ENCODE peak calls at places on chromosome 2, in four cellular contexts. Y is HCT116, E is SK-N-SH, G is HepG2. B is an unnamed sample.

GRCh38 chr2:233356546-233357308 is 2.4 kb downstream of the DGKD start:
- DNase-seq in G (no peak), Y (no peak), E (no peak), B (no peak)

GRCh38 chr2:101826716-101827115 is 129.2 kb downstream of the MAP4K4 start:
- DNase-seq in E (no peak), Y (no peak), G (no peak), B (no peak)

GRCh38 chr2:25972049-25972823 is 10.1 kb downstream of the KIF3C start:
- DNase-seq in E (no peak), G (no peak), Y (no peak), B (no peak)

GRCh38 chr2:31171142-31171541 is 32.9 kb upstream of the GALNT14 start:
- DNase-seq in Y (no peak), E (no peak), G (no peak), B (no peak)

GRCh38 chr2:37576831-37577230 is 94.6 kb downstream of the CDC42EP3 start:
- DNase-seq in E (no peak), Y (no peak), G (no peak), B (no peak)

GRCh38 chr2:86336350-86337234 is 834 bp downstream of the REEP1 start:
- DNase-seq in E (no peak), Y (no peak), G (no peak), B (no peak)

GRCh38 chr2:119715409-119716295 is 36.7 kb downstream of the TMEM177 start:
- DNase-seq in Y (no peak), G (peak; percentile 38), E (no peak), B (no peak)

GRCh38 chr2:205427112-205427511 is 255.2 kb upstream of the NRP2 start:
- DNase-seq in Y (no peak), G (no peak), E (no peak), B (no peak)

GRCh38 chr2:42777883-42778805 is 14.2 kb upstream of the OXER1 start:
- DNase-seq in Y (no peak), E (no peak), G (no peak), B (no peak)

GRCh38 chr2:3126686-3127278 is 250.8 kb downstream of the EIPR1 start:
- DNase-seq in E (peak; percentile 70), Y (no peak), G (no peak), B (no peak)

GRCh38 chr2:234917245-234917975 is 34.4 kb upstream of the SH3BP4 start:
- DNase-seq in E (no peak), G (no peak), Y (no peak), B (no peak)

GRCh38 chr2:196239622-196240587 is 68.5 kb upstream of the STK17B start:
- DNase-seq in E (no peak), Y (peak; percentile 8), G (no peak), B (no peak)

GRCh38 chr2:196241175-196241574 is 69.8 kb upstream of the STK17B start:
- DNase-seq in Y (no peak), E (no peak), G (no peak), B (no peak)

GRCh38 chr2:196244516-196244915 is 73.1 kb upstream of the STK17B start:
- DNase-seq in Y (no peak), E (no peak), G (no peak), B (no peak)

GRCh38 chr2:196244966-196245365 is 73.6 kb upstream of the STK17B start:
- DNase-seq in Y (no peak), G (no peak), E (no peak), B (no peak)

GRCh38 chr2:196242131-196242620 is 70.8 kb upstream of the STK17B start:
- DNase-seq in Y (no peak), G (no peak), E (no peak), B (no peak)
- H3K4me3 ChIP-seq in Y (no peak overlapping the region), G (no peak overlapping the region), E (no peak overlapping the region), B (no peak overlapping the region)

DNA sequence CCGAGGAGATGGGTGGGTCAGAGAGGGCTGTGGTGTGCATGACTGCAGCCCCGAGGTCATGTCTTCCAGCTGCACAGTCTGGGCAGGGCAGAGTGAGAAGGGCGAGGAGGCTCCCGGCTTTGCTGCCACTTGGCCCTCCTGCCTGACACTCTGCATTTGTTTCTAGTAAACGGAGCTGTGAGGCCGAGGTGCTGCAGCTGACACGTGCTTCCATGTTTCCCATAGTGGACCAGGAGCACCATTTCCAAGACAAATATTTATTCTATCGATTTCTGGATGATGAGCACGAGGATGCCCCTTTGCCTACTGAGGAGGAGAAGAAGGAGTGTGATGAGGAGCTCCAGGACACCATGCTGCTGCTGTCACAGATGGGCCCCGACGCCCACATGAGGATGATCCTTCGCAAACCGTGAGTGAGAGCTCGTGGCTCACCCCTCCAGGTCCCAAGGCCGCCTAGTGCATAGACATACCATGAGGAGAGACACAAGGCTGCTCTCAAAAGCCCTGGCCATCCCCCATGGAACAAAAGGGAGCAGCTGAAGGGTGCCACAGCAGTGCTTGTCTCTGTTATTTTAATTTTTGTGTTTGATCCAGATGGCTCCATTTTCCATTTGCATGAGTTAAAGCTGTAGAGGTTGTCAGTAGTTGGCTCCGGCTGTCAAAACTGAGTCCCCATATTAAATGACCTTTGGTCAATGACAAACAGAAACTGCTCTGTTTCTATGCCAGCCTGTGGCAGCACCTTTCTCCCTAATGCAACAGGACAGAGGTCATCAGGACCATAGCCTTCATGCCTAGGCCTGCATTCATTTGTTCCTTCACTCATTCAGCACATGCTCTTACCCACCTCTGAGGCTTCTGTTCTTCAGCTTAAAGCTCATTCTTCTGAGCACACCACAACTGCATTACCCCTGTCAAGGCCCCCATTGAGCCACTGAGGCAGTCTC is 108.3 kb upstream of the MAP3K20 start:
- DNase-seq in E (no peak), G (peak; percentile 66), Y (no peak), B (no peak)
- TF ChIP-seq YY1 in E (no peak), G (no peak), Y (no peak), B (no peak)

DNA sequence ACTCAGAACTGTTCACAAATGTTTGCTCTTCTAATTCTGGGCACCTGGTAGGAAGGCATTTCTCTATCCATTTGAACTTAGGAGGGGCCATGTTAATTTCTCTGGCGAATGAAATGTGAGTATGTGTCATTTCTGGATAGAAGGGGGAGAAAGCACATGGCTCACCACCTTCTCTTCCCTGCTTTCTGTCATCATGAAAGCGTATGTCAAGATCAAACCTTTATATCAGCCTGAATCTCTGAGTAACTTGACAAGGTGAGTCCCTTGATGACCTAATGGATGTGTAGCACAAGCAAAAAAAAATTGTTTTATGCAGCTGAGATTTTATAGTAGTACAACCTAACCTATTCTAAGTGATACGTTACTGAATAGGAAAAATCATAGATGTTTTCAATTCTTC is 12.1 kb upstream of the LCT start:
- DNase-seq in G (no peak), Y (no peak), E (no peak), B (no peak)
- H3K4me3 ChIP-seq in G (no peak overlapping the region), Y (no peak overlapping the region), E (no peak overlapping the region), B (no peak overlapping the region)

GRCh38 chr2:64697286-64698023 is 43.7 kb upstream of the SERTAD2 start:
- DNase-seq in E (no peak), G (no peak), Y (no peak), B (no peak)
- TF ChIP-seq YY1 in E (no peak), G (no peak), Y (no peak), B (no peak)

GRCh38 chr2:165796129-165796528 is 2.1 kb upstream of the GALNT3 start:
- DNase-seq in Y (no peak), E (no peak), G (no peak), B (no peak)

GRCh38 chr2:165793779-165794519 is at the start of gene GALNT3:
- DNase-seq in E (peak; percentile 53), G (no peak), Y (peak; percentile 64), B (no peak)

GRCh38 chr2:165793161-165793778 is 777 bp downstream of the GALNT3 start:
- DNase-seq in E (no peak), Y (peak; percentile 13), G (no peak), B (no peak)

GRCh38 chr2:165794520-165794882 is 454 bp upstream of the GALNT3 start:
- DNase-seq in G (no peak), E (peak; percentile 8), Y (peak; percentile 6), B (no peak)

GRCh38 chr2:165795011-165795410 is 964 bp upstream of the GALNT3 start:
- DNase-seq in Y (no peak), E (no peak), G (no peak), B (no peak)
- H3K4me3 ChIP-seq in Y (peak overlapping the region; percentile 69), E (no peak overlapping the region), G (no peak overlapping the region), B (no peak overlapping the region)

B was measured in NT2/D1.